ENCODE peak calls at places on chromosomes 12 and 14, in four cellular contexts. Q is endodermal cell, I is suprapubic skin, R is IMR-90. M is an unnamed sample.

GRCh38 chr12:80648866-80649265 is 58.6 kb upstream of the MYF6 start:
- DNase-seq in R (peak; percentile 88), Q (no peak), I (no peak), M (no peak)

GRCh38 chr14:103346286-103346685 is 12.2 kb downstream of the EIF5 start:
- DNase-seq in R (peak; percentile 40), Q (no peak), I (no peak), M (no peak)

GRCh38 chr12:105706321-105706972 is 376.0 kb downstream of the C12orf75 start:
- DNase-seq in I (no peak), R (peak; percentile 70), Q (peak; percentile 64), M (no peak)

GRCh38 chr12:121576851-121577391 is 3.9 kb downstream of the KDM2B start:
- DNase-seq in I (no peak), R (peak; percentile 95), Q (peak; percentile 97), M (no peak)

GRCh38 chr14:96442355-96442754 is 50.4 kb downstream of the AK7 start:
- DNase-seq in R (no peak), Q (no peak), I (no peak), M (no peak)

GRCh38 chr14:81450100-81450531 is 50.0 kb upstream of the STON2 start:
- DNase-seq in R (no peak), I (no peak), Q (peak; percentile 73), M (no peak)

GRCh38 chr14:36510078-36510799 is 9.8 kb downstream of the NKX2-1 start:
- DNase-seq in R (no peak), Q (peak; percentile 82), I (no peak), M (no peak)

GRCh38 chr12:21637985-21638891 is 19.4 kb downstream of the LDHB start:
- DNase-seq in R (peak; percentile 47), Q (no peak), I (no peak), M (no peak)

GRCh38 chr14:32472512-32473472 is 143.7 kb downstream of the AKAP6 start:
- DNase-seq in Q (peak; percentile 49), I (no peak), R (peak; percentile 81), M (no peak)
- H3K27ac ChIP-seq in Q (peak overlapping the region; percentile 56), I (peak overlapping the region; percentile 64), R (peak overlapping the region; percentile 99), M (no peak overlapping the region)

GRCh38 chr14:101457936-101458535 is 103.3 kb upstream of the DIO3 start:
- DNase-seq in R (no peak), Q (peak; percentile 76), I (no peak), M (no peak)
- H3K4me1 ChIP-seq in R (peaks cover 2% of the 10 kb centered on the region), Q (no peaks in the 10 kb centered on the region), I (peaks cover 16% of the 10 kb centered on the region), M (no peaks in the 10 kb centered on the region)

GRCh38 chr14:24092960-24093900 is 881 bp upstream of the PCK2 start:
- DNase-seq in Q (no peak), R (no peak), I (no peak), M (no peak)
- H3K27ac ChIP-seq in Q (no peak overlapping the region), R (peak overlapping the region; percentile 80), I (peak overlapping the region; percentile 94), M (peak overlapping the region; percentile 84)

GRCh38 chr12:64616221-64616620 is 5.9 kb downstream of the RASSF3 start:
- DNase-seq in Q (peak; percentile 34), I (no peak), R (peak; percentile 17), M (no peak)

GRCh38 chr12:64624035-64624434 is 13.7 kb downstream of the RASSF3 start:
- DNase-seq in I (no peak), Q (no peak), R (no peak), M (no peak)

GRCh38 chr12:64625243-64626077 is 15.2 kb downstream of the RASSF3 start:
- DNase-seq in I (no peak), R (peak; percentile 94), Q (no peak), M (peak; percentile 78)

GRCh38 chr12:64618953-64619590 is 8.8 kb downstream of the RASSF3 start:
- DNase-seq in I (no peak), Q (peak; percentile 20), R (peak; percentile 78), M (no peak)

DNA sequence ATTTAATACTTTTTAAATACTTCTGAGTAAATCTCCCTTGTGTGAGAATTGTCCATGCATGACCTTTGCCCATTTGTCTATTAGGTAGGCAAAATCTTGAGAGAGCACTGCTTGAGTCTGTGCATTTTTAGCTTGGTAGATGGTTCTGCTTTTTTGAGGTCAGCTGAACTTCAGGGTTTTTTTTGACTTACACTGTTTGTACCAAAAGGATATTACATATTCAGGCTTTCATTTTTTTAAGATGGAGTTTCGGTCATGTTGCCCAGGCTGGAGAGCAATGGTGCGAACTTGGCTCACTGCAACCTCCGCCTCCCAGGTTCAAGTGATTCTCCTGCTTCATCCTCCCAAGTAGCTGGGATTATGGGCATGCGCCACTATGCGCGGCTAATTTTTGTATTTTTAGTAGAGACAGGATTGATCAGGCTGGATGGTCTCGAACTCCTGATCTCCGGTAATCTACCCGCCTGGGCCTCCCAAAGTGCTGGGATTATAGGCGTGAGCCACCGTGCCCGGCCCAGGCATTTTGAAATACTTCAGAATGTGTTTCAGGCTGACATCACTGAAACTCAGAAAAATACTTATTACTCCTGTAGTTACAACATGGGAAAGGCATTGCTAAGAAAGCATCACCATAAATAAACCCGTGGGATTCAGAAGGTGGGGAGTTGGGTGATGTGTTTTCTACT is 11.1 kb downstream of the RASSF3 start:
- DNase-seq in Q (no peak), R (peak; percentile 95), I (no peak), M (no peak)
- H3K4me1 ChIP-seq in Q (no peaks in the 10 kb centered on the region), R (peaks cover 20% of the 10 kb centered on the region), I (peaks cover 38% of the 10 kb centered on the region), M (peaks cover 77% of the 10 kb centered on the region)

GRCh38 chr14:64213079-64213478 is 81.1 kb downstream of the ESR2 start:
- DNase-seq in I (no peak), Q (no peak), R (peak; percentile 20), M (no peak)

GRCh38 chr14:64215274-64215673 is 78.9 kb downstream of the ESR2 start:
- DNase-seq in R (no peak), I (peak; percentile 52), Q (no peak), M (no peak)

GRCh38 chr14:64213853-64214570 is 80.2 kb downstream of the ESR2 start:
- DNase-seq in I (no peak), R (no peak), Q (no peak), M (no peak)

GRCh38 chr14:64210211-64210610 is 84.0 kb downstream of the ESR2 start:
- DNase-seq in I (no peak), Q (no peak), R (no peak), M (no peak)

DNA sequence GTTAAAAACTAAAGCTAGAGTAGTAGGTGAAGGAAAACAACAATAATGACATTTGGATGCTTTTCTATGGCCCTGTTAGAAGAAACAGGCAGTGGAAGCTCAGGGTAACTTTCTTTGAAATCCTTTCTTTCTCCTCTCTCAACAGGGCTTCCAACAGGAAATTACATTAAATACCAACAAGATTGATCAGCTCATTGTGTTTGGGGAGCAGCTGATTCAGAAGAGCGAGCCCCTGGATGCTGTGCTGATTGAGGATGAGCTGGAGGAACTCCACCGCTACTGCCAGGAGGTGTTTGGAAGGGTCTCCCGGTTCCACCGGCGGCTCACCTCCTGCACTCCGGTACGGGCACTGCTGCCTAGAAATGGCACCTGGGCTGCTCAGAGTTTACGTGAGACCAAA is 81.5 kb downstream of the ESR2 start:
- DNase-seq in R (peak; percentile 30), Q (no peak), I (no peak), M (no peak)
- H3K27ac ChIP-seq in R (no peak overlapping the region), Q (no peak overlapping the region), I (no peak overlapping the region), M (no peak overlapping the region)

GRCh38 chr12:57149309-57149900 is 2.0 kb upstream of the LRP1-AS start:
- DNase-seq in I (peak; percentile 89), Q (no peak), R (peak; percentile 61), M (no peak)
- H3K4me1 ChIP-seq in I (peaks cover 88% of the 10 kb centered on the region), Q (peaks cover 26% of the 10 kb centered on the region), R (peaks cover 70% of the 10 kb centered on the region), M (no peaks in the 10 kb centered on the region)

GRCh38 chr14:72716471-72716870 is 177.4 kb downstream of the DPF3 start:
- DNase-seq in I (no peak), Q (no peak), R (peak; percentile 41), M (no peak)

GRCh38 chr14:72715215-72715909 is 178.5 kb downstream of the DPF3 start:
- DNase-seq in I (no peak), R (peak; percentile 18), Q (no peak), M (no peak)

GRCh38 chr14:72714094-72714493 is 179.8 kb downstream of the DPF3 start:
- DNase-seq in I (no peak), R (no peak), Q (no peak), M (no peak)

GRCh38 chr14:72715910-72716268 is 178.0 kb downstream of the DPF3 start:
- DNase-seq in Q (no peak), R (no peak), I (no peak), M (no peak)

GRCh38 chr14:72714871-72715214 is 179.1 kb downstream of the DPF3 start:
- DNase-seq in Q (no peak), R (no peak), I (no peak), M (no peak)
- H3K27ac ChIP-seq in Q (no peak overlapping the region), R (no peak overlapping the region), I (no peak overlapping the region), M (no peak overlapping the region)

GRCh38 chr14:91395998-91396660 is 21.5 kb downstream of the CCDC88C start:
- DNase-seq in Q (peak; percentile 60), I (no peak), R (no peak), M (no peak)
- H3K4me1 ChIP-seq in Q (peaks cover 12% of the 10 kb centered on the region), I (peaks cover 51% of the 10 kb centered on the region), R (no peaks in the 10 kb centered on the region), M (peaks cover 18% of the 10 kb centered on the region)

GRCh38 chr12:49984960-49985359 is 12.2 kb downstream of the AQP6 start:
- DNase-seq in R (no peak), I (no peak), Q (no peak), M (no peak)

GRCh38 chr12:49985981-49986380 is 13.2 kb downstream of the AQP6 start:
- DNase-seq in I (no peak), Q (peak; percentile 42), R (peak; percentile 35), M (no peak)

GRCh38 chr12:49987620-49988303 is 15.0 kb downstream of the AQP6 start:
- DNase-seq in Q (peak; percentile 34), I (no peak), R (no peak), M (no peak)

GRCh38 chr12:49984476-49984890 is 11.7 kb downstream of the AQP6 start:
- DNase-seq in R (no peak), Q (peak; percentile 54), I (no peak), M (no peak)

GRCh38 chr12:49990269-49990668 is 17.5 kb downstream of the AQP6 start:
- DNase-seq in I (no peak), Q (no peak), R (peak; percentile 64), M (no peak)
- H3K27ac ChIP-seq in I (no peak overlapping the region), Q (no peak overlapping the region), R (no peak overlapping the region), M (no peak overlapping the region)

GRCh38 chr14:51398898-51399297 is 158.9 kb downstream of the TMX1 start:
- DNase-seq in Q (no peak), R (peak; percentile 97), I (no peak), M (no peak)
- H3K4me1 ChIP-seq in Q (peaks cover 4% of the 10 kb centered on the region), R (peaks cover 27% of the 10 kb centered on the region), I (peaks cover 59% of the 10 kb centered on the region), M (peaks cover 14% of the 10 kb centered on the region)

M was measured in Panc1.